ENCODE peak calls at places on chromosomes 4 and X, in nine cellular contexts. One of them, this sample, is unnamed.

GRCh38 chrX:9644335-9644734 is 121.3 kb downstream of the GPR143 start:
- DNase-seq in esophagus squamous epithelium: no peak
- DNase-seq in NCI-H2029: peak
- DNase-seq in NCI-H1436: no peak
- DNase-seq in pancreas: no peak
- DNase-seq in GM03348: no peak
- DNase-seq in nephron progenitor cell: no peak
- DNase-seq in H54: no peak
- DNase-seq in ACHN: no peak
- DNase-seq in this sample: no peak

GRCh38 chr4:1081689-1082040 is 31.7 kb downstream of the RNF212 start:
- DNase-seq in nephron progenitor cell: no peak
- DNase-seq in pancreas: no peak
- DNase-seq in NCI-H1436: no peak
- DNase-seq in H54: peak
- DNase-seq in esophagus squamous epithelium: no peak
- DNase-seq in ACHN: peak
- DNase-seq in GM03348: no peak
- DNase-seq in NCI-H2029: no peak
- DNase-seq in this sample: no peak

GRCh38 chrX:45322382-45322781 is 121.7 kb upstream of the DIPK2B start:
- DNase-seq in GM03348: peak
- DNase-seq in NCI-H1436: no peak
- DNase-seq in pancreas: peak
- DNase-seq in nephron progenitor cell: peak
- DNase-seq in NCI-H2029: no peak
- DNase-seq in ACHN: peak
- DNase-seq in esophagus squamous epithelium: no peak
- DNase-seq in H54: no peak
- DNase-seq in this sample: peak

GRCh38 chr4:165383757-165384156 is 4.9 kb downstream of the CPE start:
- DNase-seq in esophagus squamous epithelium: no peak
- DNase-seq in GM03348: no peak
- DNase-seq in nephron progenitor cell: no peak
- DNase-seq in NCI-H2029: no peak
- DNase-seq in pancreas: no peak
- DNase-seq in H54: no peak
- DNase-seq in ACHN: no peak
- DNase-seq in NCI-H1436: peak
- DNase-seq in this sample: peak

GRCh38 chrX:149531599-149531998 is 9.2 kb upstream of the EOLA1 start:
- DNase-seq in ACHN: no peak
- DNase-seq in NCI-H2029: no peak
- DNase-seq in esophagus squamous epithelium: no peak
- DNase-seq in nephron progenitor cell: no peak
- DNase-seq in NCI-H1436: no peak
- DNase-seq in H54: no peak
- DNase-seq in GM03348: no peak
- DNase-seq in pancreas: no peak
- DNase-seq in this sample: no peak

GRCh38 chrX:112081781-112082482 is 644 bp downstream of the TRPC5 start:
- DNase-seq in NCI-H1436: no peak
- DNase-seq in GM03348: no peak
- DNase-seq in pancreas: no peak
- DNase-seq in esophagus squamous epithelium: no peak
- DNase-seq in H54: no peak
- DNase-seq in NCI-H2029: no peak
- DNase-seq in ACHN: no peak
- DNase-seq in nephron progenitor cell: peak
- DNase-seq in this sample: no peak

GRCh38 chrX:130170752-130171445 is 863 bp upstream of the RAB33A start:
- DNase-seq in nephron progenitor cell: peak
- DNase-seq in NCI-H1436: peak
- DNase-seq in GM03348: peak
- DNase-seq in pancreas: no peak
- DNase-seq in esophagus squamous epithelium: peak
- DNase-seq in H54: no peak
- DNase-seq in ACHN: peak
- DNase-seq in NCI-H2029: no peak
- DNase-seq in this sample: peak

GRCh38 chrX:144790148-144790547 is 457.2 kb upstream of the SPANXN1 start:
- DNase-seq in GM03348: no peak
- DNase-seq in nephron progenitor cell: no peak
- DNase-seq in ACHN: no peak
- DNase-seq in NCI-H2029: no peak
- DNase-seq in esophagus squamous epithelium: no peak
- DNase-seq in H54: no peak
- DNase-seq in pancreas: no peak
- DNase-seq in NCI-H1436: no peak
- DNase-seq in this sample: no peak

GRCh38 chrX:48697182-48697727 is 721 bp downstream of the SUV39H1 start:
- DNase-seq in NCI-H1436: no peak
- DNase-seq in nephron progenitor cell: no peak
- DNase-seq in esophagus squamous epithelium: no peak
- DNase-seq in H54: peak
- DNase-seq in GM03348: no peak
- DNase-seq in pancreas: no peak
- DNase-seq in NCI-H2029: peak
- DNase-seq in ACHN: no peak
- DNase-seq in this sample: no peak

GRCh38 chrX:70025464-70025863 is 24.3 kb downstream of the AWAT2 start:
- DNase-seq in GM03348: no peak
- DNase-seq in NCI-H1436: no peak
- DNase-seq in NCI-H2029: no peak
- DNase-seq in pancreas: no peak
- DNase-seq in ACHN: no peak
- DNase-seq in H54: no peak
- DNase-seq in nephron progenitor cell: no peak
- DNase-seq in esophagus squamous epithelium: no peak
- DNase-seq in this sample: no peak

GRCh38 chrX:113157496-113157895 is 316.9 kb upstream of the AMOT start:
- DNase-seq in esophagus squamous epithelium: no peak
- DNase-seq in NCI-H2029: no peak
- DNase-seq in pancreas: no peak
- DNase-seq in ACHN: no peak
- DNase-seq in NCI-H1436: no peak
- DNase-seq in GM03348: no peak
- DNase-seq in nephron progenitor cell: no peak
- DNase-seq in H54: no peak
- DNase-seq in this sample: no peak

GRCh38 chrX:64186974-64187761 is 18.3 kb downstream of the AMER1 start:
- DNase-seq in GM03348: no peak
- DNase-seq in pancreas: no peak
- DNase-seq in H54: no peak
- DNase-seq in nephron progenitor cell: no peak
- DNase-seq in NCI-H2029: no peak
- DNase-seq in esophagus squamous epithelium: no peak
- DNase-seq in ACHN: no peak
- DNase-seq in NCI-H1436: no peak
- DNase-seq in this sample: no peak

GRCh38 chr4:132227349-132228165 is 921.5 kb upstream of the PCDH10 start:
- DNase-seq in H54: no peak
- DNase-seq in GM03348: no peak
- DNase-seq in esophagus squamous epithelium: no peak
- DNase-seq in ACHN: peak
- DNase-seq in nephron progenitor cell: peak
- DNase-seq in NCI-H1436: peak
- DNase-seq in NCI-H2029: peak
- DNase-seq in pancreas: peak
- DNase-seq in this sample: no peak

GRCh38 chr4:12889054-12889453 is 595.1 kb downstream of the RAB28 start:
- DNase-seq in H54: peak
- DNase-seq in pancreas: no peak
- DNase-seq in GM03348: no peak
- DNase-seq in ACHN: no peak
- DNase-seq in NCI-H2029: no peak
- DNase-seq in nephron progenitor cell: no peak
- DNase-seq in esophagus squamous epithelium: no peak
- DNase-seq in NCI-H1436: no peak
- DNase-seq in this sample: no peak

GRCh38 chrX:123665197-123665596 is 67.7 kb downstream of the THOC2 start:
- DNase-seq in H54: no peak
- DNase-seq in esophagus squamous epithelium: no peak
- DNase-seq in NCI-H2029: peak
- DNase-seq in ACHN: no peak
- DNase-seq in GM03348: no peak
- DNase-seq in pancreas: no peak
- DNase-seq in NCI-H1436: no peak
- DNase-seq in nephron progenitor cell: no peak
- DNase-seq in this sample: no peak

GRCh38 chr4:73978886-73979285 is 2.9 kb downstream of the PF4 start:
- DNase-seq in NCI-H1436: no peak
- DNase-seq in H54: no peak
- DNase-seq in NCI-H2029: no peak
- DNase-seq in ACHN: no peak
- DNase-seq in nephron progenitor cell: no peak
- DNase-seq in pancreas: no peak
- DNase-seq in GM03348: peak
- DNase-seq in esophagus squamous epithelium: no peak
- DNase-seq in this sample: no peak

GRCh38 chrX:68498508-68499379 is at the start of gene YIPF6:
- DNase-seq in nephron progenitor cell: peak
- DNase-seq in esophagus squamous epithelium: no peak
- DNase-seq in ACHN: peak
- DNase-seq in pancreas: peak
- DNase-seq in GM03348: peak
- DNase-seq in H54: peak
- DNase-seq in NCI-H2029: peak
- DNase-seq in NCI-H1436: peak
- DNase-seq in this sample: peak

GRCh38 chr4:2930821-2931764 is 32.1 kb downstream of the NOP14 start:
- DNase-seq in esophagus squamous epithelium: no peak
- DNase-seq in nephron progenitor cell: no peak
- DNase-seq in NCI-H1436: no peak
- DNase-seq in H54: no peak
- DNase-seq in pancreas: peak
- DNase-seq in ACHN: no peak
- DNase-seq in NCI-H2029: peak
- DNase-seq in GM03348: peak
- DNase-seq in this sample: no peak

GRCh38 chr4:118846981-118847380 is 11.1 kb upstream of the SEC24D start:
- DNase-seq in esophagus squamous epithelium: no peak
- DNase-seq in H54: no peak
- DNase-seq in NCI-H1436: no peak
- DNase-seq in ACHN: no peak
- DNase-seq in pancreas: no peak
- DNase-seq in nephron progenitor cell: no peak
- DNase-seq in NCI-H2029: no peak
- DNase-seq in GM03348: no peak
- DNase-seq in this sample: no peak

GRCh38 chr4:1802720-1803522 is 9.8 kb downstream of the FGFR3 start:
- DNase-seq in GM03348: no peak
- DNase-seq in NCI-H2029: no peak
- DNase-seq in esophagus squamous epithelium: no peak
- DNase-seq in nephron progenitor cell: no peak
- DNase-seq in pancreas: no peak
- DNase-seq in ACHN: no peak
- DNase-seq in H54: no peak
- DNase-seq in NCI-H1436: no peak
- DNase-seq in this sample: no peak

GRCh38 chr4:80103615-80104014 is 30.6 kb upstream of the ANTXR2 start:
- DNase-seq in nephron progenitor cell: no peak
- DNase-seq in GM03348: no peak
- DNase-seq in ACHN: no peak
- DNase-seq in H54: no peak
- DNase-seq in esophagus squamous epithelium: no peak
- DNase-seq in pancreas: no peak
- DNase-seq in NCI-H1436: no peak
- DNase-seq in NCI-H2029: no peak
- DNase-seq in this sample: no peak

This sample was measured in NCI-H2081.